ENCODE peak calls at places on chromosomes 6 and 20, in nine cellular contexts. One of them, this sample, is unnamed.
A peak's percentile ranks its signal among the peaks of the same experiment; 100 is the strongest.

GRCh38 chr6:106608080-106608668 is 21.1 kb downstream of the RTN4IP1 start:
- DNase-seq in lower lobe of right lung: no peak
- DNase-seq in fibroblast of the aortic adventitia: peak; percentile 75
- DNase-seq in choroid plexus epithelial cell: peak; percentile 84
- DNase-seq in CD4-positive, alpha-beta T cell: no peak
- DNase-seq in nephron progenitor cell: no peak
- DNase-seq in ovary: no peak
- DNase-seq in AG04450: no peak
- DNase-seq in type B pancreatic cell: no peak
- DNase-seq in this sample: no peak

GRCh38 chr6:29942275-29943052 is at the start of gene HLA-A:
- DNase-seq in lower lobe of right lung: peak; percentile 95
- DNase-seq in fibroblast of the aortic adventitia: peak; percentile 94
- DNase-seq in choroid plexus epithelial cell: peak; percentile 97
- DNase-seq in CD4-positive, alpha-beta T cell: peak; percentile 91
- DNase-seq in nephron progenitor cell: peak; percentile 79
- DNase-seq in ovary: peak; percentile 91
- DNase-seq in AG04450: peak; percentile 84
- DNase-seq in type B pancreatic cell: peak; percentile 82
- DNase-seq in this sample: peak; percentile 86

GRCh38 chr6:136123464-136123863 is 126.6 kb downstream of the MTFR2 start:
- DNase-seq in lower lobe of right lung: no peak
- DNase-seq in fibroblast of the aortic adventitia: peak; percentile 53
- DNase-seq in choroid plexus epithelial cell: peak; percentile 53
- DNase-seq in CD4-positive, alpha-beta T cell: no peak
- DNase-seq in nephron progenitor cell: no peak
- DNase-seq in ovary: no peak
- DNase-seq in AG04450: peak; percentile 11
- DNase-seq in type B pancreatic cell: no peak
- DNase-seq in this sample: peak; percentile 18

GRCh38 chr6:21019614-21020013 is 485.4 kb downstream of the CDKAL1 start:
- DNase-seq in lower lobe of right lung: no peak
- DNase-seq in fibroblast of the aortic adventitia: peak; percentile 36
- DNase-seq in choroid plexus epithelial cell: peak; percentile 48
- DNase-seq in CD4-positive, alpha-beta T cell: no peak
- DNase-seq in nephron progenitor cell: no peak
- DNase-seq in ovary: no peak
- DNase-seq in AG04450: no peak
- DNase-seq in type B pancreatic cell: no peak
- DNase-seq in this sample: no peak

GRCh38 chr20:30168025-30168799 is 1089.3 kb upstream of the DEFB115 start:
- DNase-seq in lower lobe of right lung: peak; percentile 45
- DNase-seq in fibroblast of the aortic adventitia: no peak
- DNase-seq in choroid plexus epithelial cell: no peak
- DNase-seq in CD4-positive, alpha-beta T cell: peak; percentile 52
- DNase-seq in nephron progenitor cell: no peak
- DNase-seq in ovary: peak; percentile 28
- DNase-seq in AG04450: no peak
- DNase-seq in type B pancreatic cell: no peak
- DNase-seq in this sample: no peak

GRCh38 chr6:163630096-163630495 is 215.6 kb downstream of the QKI start:
- DNase-seq in lower lobe of right lung: no peak
- DNase-seq in fibroblast of the aortic adventitia: no peak
- DNase-seq in choroid plexus epithelial cell: no peak
- DNase-seq in CD4-positive, alpha-beta T cell: no peak
- DNase-seq in nephron progenitor cell: no peak
- DNase-seq in ovary: no peak
- DNase-seq in AG04450: no peak
- DNase-seq in type B pancreatic cell: no peak
- DNase-seq in this sample: no peak

GRCh38 chr20:49653925-49654324 is 59.8 kb downstream of the B4GALT5 start:
- DNase-seq in lower lobe of right lung: no peak
- DNase-seq in fibroblast of the aortic adventitia: no peak
- DNase-seq in choroid plexus epithelial cell: no peak
- DNase-seq in CD4-positive, alpha-beta T cell: no peak
- DNase-seq in nephron progenitor cell: no peak
- DNase-seq in ovary: no peak
- DNase-seq in AG04450: no peak
- DNase-seq in type B pancreatic cell: no peak
- DNase-seq in this sample: no peak

GRCh38 chr20:49540696-49541435 is 27.1 kb downstream of the PTGIS start:
- DNase-seq in lower lobe of right lung: no peak
- DNase-seq in fibroblast of the aortic adventitia: no peak
- DNase-seq in choroid plexus epithelial cell: no peak
- DNase-seq in CD4-positive, alpha-beta T cell: no peak
- DNase-seq in nephron progenitor cell: no peak
- DNase-seq in ovary: no peak
- DNase-seq in AG04450: no peak
- DNase-seq in type B pancreatic cell: no peak
- DNase-seq in this sample: no peak

GRCh38 chr6:8277769-8278168 is 157.6 kb downstream of the SLC35B3 start:
- DNase-seq in lower lobe of right lung: no peak
- DNase-seq in fibroblast of the aortic adventitia: no peak
- DNase-seq in choroid plexus epithelial cell: no peak
- DNase-seq in CD4-positive, alpha-beta T cell: no peak
- DNase-seq in nephron progenitor cell: peak; percentile 23
- DNase-seq in ovary: no peak
- DNase-seq in AG04450: no peak
- DNase-seq in type B pancreatic cell: no peak
- DNase-seq in this sample: no peak

GRCh38 chr6:134590449-134590848 is 272.5 kb upstream of the SGK1 start:
- DNase-seq in lower lobe of right lung: no peak
- DNase-seq in fibroblast of the aortic adventitia: peak; percentile 38
- DNase-seq in choroid plexus epithelial cell: no peak
- DNase-seq in CD4-positive, alpha-beta T cell: no peak
- DNase-seq in nephron progenitor cell: no peak
- DNase-seq in ovary: no peak
- DNase-seq in AG04450: no peak
- DNase-seq in type B pancreatic cell: no peak
- DNase-seq in this sample: no peak

GRCh38 chr20:63778034-63778752 is 38.6 kb downstream of the SLC2A4RG start:
- DNase-seq in lower lobe of right lung: no peak
- DNase-seq in fibroblast of the aortic adventitia: no peak
- DNase-seq in choroid plexus epithelial cell: peak; percentile 44
- DNase-seq in CD4-positive, alpha-beta T cell: no peak
- DNase-seq in nephron progenitor cell: no peak
- DNase-seq in ovary: no peak
- DNase-seq in AG04450: no peak
- DNase-seq in type B pancreatic cell: no peak
- DNase-seq in this sample: no peak

GRCh38 chr20:21571841-21572690 is 58.2 kb upstream of the NKX2-2 start:
- DNase-seq in lower lobe of right lung: no peak
- DNase-seq in fibroblast of the aortic adventitia: peak; percentile 20
- DNase-seq in choroid plexus epithelial cell: peak; percentile 11
- DNase-seq in CD4-positive, alpha-beta T cell: no peak
- DNase-seq in nephron progenitor cell: peak; percentile 32
- DNase-seq in ovary: no peak
- DNase-seq in AG04450: no peak
- DNase-seq in type B pancreatic cell: no peak
- DNase-seq in this sample: peak; percentile 0

DNA sequence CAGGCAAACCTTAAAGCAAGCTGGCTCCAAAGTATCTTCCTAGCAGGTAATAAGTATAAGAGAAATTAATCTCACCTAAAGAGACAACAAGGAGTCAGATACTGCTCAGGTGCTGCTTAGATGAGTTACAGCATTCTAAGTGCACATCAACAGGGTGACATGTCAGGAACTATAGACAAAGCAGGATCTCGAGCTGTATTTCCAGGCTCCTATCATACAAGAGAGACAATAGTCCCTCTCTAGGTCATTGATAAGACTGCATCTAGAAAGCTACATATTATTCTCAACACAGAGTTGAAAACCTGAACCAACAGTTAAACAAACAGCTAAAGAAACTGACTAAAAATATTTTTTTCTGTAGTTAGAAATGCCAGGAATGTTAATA is 3.9 kb downstream of the PTPRK start:
- DNase-seq in lower lobe of right lung: no peak
- DNase-seq in fibroblast of the aortic adventitia: no peak
- DNase-seq in choroid plexus epithelial cell: peak; percentile 58
- DNase-seq in CD4-positive, alpha-beta T cell: no peak
- DNase-seq in nephron progenitor cell: no peak
- DNase-seq in ovary: no peak
- DNase-seq in AG04450: no peak
- DNase-seq in type B pancreatic cell: no peak
- DNase-seq in this sample: no peak
- TF ChIP-seq CTCF in lower lobe of right lung: peak; percentile 22
- TF ChIP-seq CTCF in fibroblast of the aortic adventitia: peak; percentile 12
- TF ChIP-seq CTCF in choroid plexus epithelial cell: peak; percentile 37
- TF ChIP-seq CTCF in CD4-positive, alpha-beta T cell: no peak
- TF ChIP-seq CTCF in nephron progenitor cell: peak; percentile 18
- TF ChIP-seq CTCF in ovary: no peak
- TF ChIP-seq CTCF in AG04450: peak; percentile 42
- TF ChIP-seq CTCF in type B pancreatic cell: peak; percentile 64
- TF ChIP-seq CTCF in this sample: peak; percentile 29

DNA sequence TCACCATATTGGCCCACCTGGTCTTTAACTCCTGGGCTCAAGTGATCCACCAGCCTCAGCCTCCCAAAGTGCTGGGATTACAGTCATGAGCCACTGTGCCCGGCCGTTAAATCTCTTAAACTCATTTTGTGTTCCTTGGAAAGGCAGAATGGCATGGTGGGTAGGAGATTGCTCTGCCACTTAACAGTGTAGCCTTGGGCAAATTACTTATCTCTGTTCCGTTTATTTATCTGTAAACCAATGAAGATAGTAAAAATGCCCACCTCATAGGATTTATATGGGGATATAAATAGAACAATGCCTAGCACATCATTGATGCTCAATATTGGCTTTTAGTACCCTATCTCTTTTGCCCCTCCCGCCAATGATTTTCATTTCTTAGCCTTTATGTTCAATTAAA is 7.2 kb upstream of the PIM1 start:
- DNase-seq in lower lobe of right lung: no peak
- DNase-seq in fibroblast of the aortic adventitia: no peak
- DNase-seq in choroid plexus epithelial cell: no peak
- DNase-seq in CD4-positive, alpha-beta T cell: no peak
- DNase-seq in nephron progenitor cell: no peak
- DNase-seq in ovary: no peak
- DNase-seq in AG04450: no peak
- DNase-seq in type B pancreatic cell: no peak
- DNase-seq in this sample: no peak
- TF ChIP-seq CTCF in lower lobe of right lung: no peak
- TF ChIP-seq CTCF in fibroblast of the aortic adventitia: no peak
- TF ChIP-seq CTCF in choroid plexus epithelial cell: no peak
- TF ChIP-seq CTCF in CD4-positive, alpha-beta T cell: no peak
- TF ChIP-seq CTCF in nephron progenitor cell: no peak
- TF ChIP-seq CTCF in ovary: no peak
- TF ChIP-seq CTCF in AG04450: no peak
- TF ChIP-seq CTCF in type B pancreatic cell: no peak
- TF ChIP-seq CTCF in this sample: no peak

GRCh38 chr6:34243901-34244884 is 4.6 kb downstream of the SMIM29 start:
- DNase-seq in lower lobe of right lung: peak; percentile 53
- DNase-seq in fibroblast of the aortic adventitia: peak; percentile 87
- DNase-seq in choroid plexus epithelial cell: peak; percentile 92
- DNase-seq in CD4-positive, alpha-beta T cell: peak; percentile 55
- DNase-seq in nephron progenitor cell: no peak
- DNase-seq in ovary: peak; percentile 73
- DNase-seq in AG04450: peak; percentile 72
- DNase-seq in type B pancreatic cell: no peak
- DNase-seq in this sample: peak; percentile 63
- TF ChIP-seq CTCF in lower lobe of right lung: peak; percentile 11
- TF ChIP-seq CTCF in fibroblast of the aortic adventitia: peak; percentile 54
- TF ChIP-seq CTCF in choroid plexus epithelial cell: peak; percentile 61
- TF ChIP-seq CTCF in CD4-positive, alpha-beta T cell: no peak
- TF ChIP-seq CTCF in nephron progenitor cell: peak; percentile 25
- TF ChIP-seq CTCF in ovary: no peak
- TF ChIP-seq CTCF in AG04450: peak; percentile 54
- TF ChIP-seq CTCF in type B pancreatic cell: peak; percentile 56
- TF ChIP-seq CTCF in this sample: peak; percentile 49

GRCh38 chr6:32969685-32970412 is 1.5 kb downstream of the BRD2 start:
- DNase-seq in lower lobe of right lung: peak; percentile 76
- DNase-seq in fibroblast of the aortic adventitia: peak; percentile 96
- DNase-seq in choroid plexus epithelial cell: peak; percentile 92
- DNase-seq in CD4-positive, alpha-beta T cell: peak; percentile 71
- DNase-seq in nephron progenitor cell: peak; percentile 76
- DNase-seq in ovary: peak; percentile 82
- DNase-seq in AG04450: peak; percentile 93
- DNase-seq in type B pancreatic cell: peak; percentile 83
- DNase-seq in this sample: peak; percentile 94
- TF ChIP-seq CTCF in lower lobe of right lung: peak; percentile 28
- TF ChIP-seq CTCF in fibroblast of the aortic adventitia: peak; percentile 27
- TF ChIP-seq CTCF in choroid plexus epithelial cell: peak; percentile 37
- TF ChIP-seq CTCF in CD4-positive, alpha-beta T cell: peak; percentile 52
- TF ChIP-seq CTCF in nephron progenitor cell: peak; percentile 21
- TF ChIP-seq CTCF in ovary: peak; percentile 86
- TF ChIP-seq CTCF in AG04450: peak; percentile 33
- TF ChIP-seq CTCF in type B pancreatic cell: peak; percentile 62
- TF ChIP-seq CTCF in this sample: peak; percentile 14

DNA sequence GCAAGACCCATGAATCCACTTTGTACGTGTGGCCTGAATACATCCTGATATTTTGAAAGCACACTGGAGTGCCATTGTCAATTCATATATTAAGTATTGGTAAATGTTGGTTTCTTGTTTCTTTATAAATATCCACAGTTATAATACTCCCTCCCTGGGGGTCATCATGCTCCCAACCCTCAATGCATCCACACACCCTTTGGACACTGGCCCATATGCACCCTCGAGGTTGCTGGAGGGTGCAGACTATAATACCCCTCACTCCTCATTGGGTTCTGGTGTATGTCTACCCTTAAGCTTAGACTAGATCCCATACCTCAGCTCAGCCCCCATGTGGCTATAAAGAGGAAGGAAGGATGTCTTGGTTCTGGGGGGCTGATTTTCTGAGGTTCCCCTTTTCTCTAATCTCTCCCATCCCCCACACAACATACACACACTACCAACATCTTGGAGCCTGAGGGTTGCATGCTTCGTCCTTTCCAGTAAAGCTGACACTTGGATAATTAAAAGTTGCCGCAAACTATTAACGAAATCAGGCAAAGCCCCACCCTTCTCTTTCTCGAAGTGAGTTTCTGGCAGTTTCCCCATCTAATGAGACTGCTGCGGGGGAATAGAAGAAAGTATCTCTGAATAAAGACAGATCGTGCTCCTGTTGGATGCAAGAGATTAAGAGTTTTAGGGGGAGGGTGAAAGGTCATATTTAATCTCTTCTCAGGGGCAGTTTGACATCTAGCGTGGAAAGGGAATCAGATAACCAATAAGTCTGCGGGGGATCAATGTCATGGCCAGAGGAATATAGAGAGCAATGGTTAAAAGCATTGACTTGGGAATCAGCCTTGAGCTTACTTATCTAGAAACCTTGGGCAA is 7.4 kb downstream of the PIM1 start:
- DNase-seq in lower lobe of right lung: no peak
- DNase-seq in fibroblast of the aortic adventitia: no peak
- DNase-seq in choroid plexus epithelial cell: no peak
- DNase-seq in CD4-positive, alpha-beta T cell: no peak
- DNase-seq in nephron progenitor cell: no peak
- DNase-seq in ovary: no peak
- DNase-seq in AG04450: no peak
- DNase-seq in type B pancreatic cell: no peak
- DNase-seq in this sample: no peak
- TF ChIP-seq CTCF in lower lobe of right lung: no peak
- TF ChIP-seq CTCF in fibroblast of the aortic adventitia: no peak
- TF ChIP-seq CTCF in choroid plexus epithelial cell: peak; percentile 10
- TF ChIP-seq CTCF in CD4-positive, alpha-beta T cell: no peak
- TF ChIP-seq CTCF in nephron progenitor cell: no peak
- TF ChIP-seq CTCF in ovary: no peak
- TF ChIP-seq CTCF in AG04450: no peak
- TF ChIP-seq CTCF in type B pancreatic cell: no peak
- TF ChIP-seq CTCF in this sample: no peak

GRCh38 chr20:52105573-52106422 is 85.8 kb downstream of the ZFP64 start:
- DNase-seq in lower lobe of right lung: no peak
- DNase-seq in fibroblast of the aortic adventitia: no peak
- DNase-seq in choroid plexus epithelial cell: peak; percentile 39
- DNase-seq in CD4-positive, alpha-beta T cell: no peak
- DNase-seq in nephron progenitor cell: peak; percentile 67
- DNase-seq in ovary: no peak
- DNase-seq in AG04450: no peak
- DNase-seq in type B pancreatic cell: no peak
- DNase-seq in this sample: no peak
- TF ChIP-seq CTCF in lower lobe of right lung: no peak
- TF ChIP-seq CTCF in fibroblast of the aortic adventitia: peak; percentile 29
- TF ChIP-seq CTCF in choroid plexus epithelial cell: peak; percentile 54
- TF ChIP-seq CTCF in CD4-positive, alpha-beta T cell: no peak
- TF ChIP-seq CTCF in nephron progenitor cell: no peak
- TF ChIP-seq CTCF in ovary: no peak
- TF ChIP-seq CTCF in AG04450: peak; percentile 43
- TF ChIP-seq CTCF in type B pancreatic cell: no peak
- TF ChIP-seq CTCF in this sample: peak; percentile 33

This sample was measured in AG09319.